ENCODE peak calls at places on chromosomes 3 and 15, in nine cellular contexts. D is BE2C; X is stimulated activated CD8-positive, alpha-beta memory T cell treated with anti-CD3 and anti-CD28 coated beads, Interleukin-7, amount 100 ng/mL, for 4 hours; M is activated T-cell treated with anti-CD3 and anti-CD28 coated beads for 24 hours; F is Calu3; E is GM04504; H is keratinocyte; Q is activated naive CD4-positive, alpha-beta T cell treated with anti-CD3 and anti-CD28 coated beads, Interleukin-2, amount 10 ng/mL, durations not matched to agents 7 days and 5 days; J is pancreas. C is an unnamed sample.
A peak's percentile ranks its signal among the peaks of the same experiment; 100 is the strongest.

GRCh38 chr3:42493798-42494151 is 8.7 kb upstream of the VIPR1 start:
- DNase-seq in D (no peak), X (no peak), M (no peak), F (no peak), E (no peak), H (no peak), Q (no peak), J (peak; percentile 4), C (no peak)

GRCh38 chr3:133547432-133548041 is 25.9 kb upstream of the CDV3 start:
- DNase-seq in D (no peak), X (no peak), M (no peak), F (no peak), E (peak; percentile 56), H (no peak), Q (no peak), J (peak; percentile 73), C (peak; percentile 20)

GRCh38 chr3:150721285-150722130 is 17.8 kb upstream of the ERICH6 start:
- DNase-seq in D (no peak), X (no peak), M (no peak), F (no peak), E (no peak), H (no peak), Q (no peak), J (no peak), C (peak; percentile 79)

GRCh38 chr3:126955004-126955790 is 27.7 kb upstream of the PLXNA1 start:
- DNase-seq in D (no peak), X (no peak), M (no peak), F (no peak), E (no peak), H (no peak), Q (no peak), J (no peak), C (no peak)

GRCh38 chr15:32683906-32684584 is 33.8 kb upstream of the GREM1 start:
- DNase-seq in D (no peak), X (no peak), M (no peak), F (no peak), E (peak; percentile 96), H (no peak), Q (no peak), J (no peak), C (peak; percentile 97)

GRCh38 chr15:69498282-69498681 is 45.7 kb downstream of the RPLP1 start:
- DNase-seq in D (no peak), X (no peak), M (no peak), F (no peak), E (no peak), H (no peak), Q (no peak), J (no peak), C (no peak)

GRCh38 chr3:9649791-9650521 is 651 bp downstream of the MTMR14 start:
- DNase-seq in D (no peak), X (no peak), M (no peak), F (no peak), E (no peak), H (no peak), Q (peak; percentile 38), J (peak; percentile 12), C (no peak)

GRCh38 chr15:33698128-33698527 is 270.2 kb upstream of the CHRM5 start:
- DNase-seq in D (no peak), X (no peak), M (no peak), F (no peak), E (no peak), H (no peak), Q (no peak), J (no peak), C (no peak)

GRCh38 chr15:73956276-73957086 is 30.2 kb downstream of the LOXL1 start:
- DNase-seq in D (no peak), X (no peak), M (no peak), F (peak; percentile 93), E (peak; percentile 82), H (peak; percentile 64), Q (no peak), J (no peak), C (peak; percentile 98)

GRCh38 chr3:173402656-173403055 is 5.1 kb downstream of the NLGN1 start:
- DNase-seq in D (no peak), X (no peak), M (no peak), F (no peak), E (no peak), H (no peak), Q (no peak), J (no peak), C (no peak)

GRCh38 chr3:196341142-196341541 is 3.0 kb upstream of the TM4SF19 start:
- DNase-seq in D (no peak), X (no peak), M (no peak), F (no peak), E (peak; percentile 25), H (no peak), Q (no peak), J (no peak), C (peak; percentile 89)

GRCh38 chr3:122146466-122146865 is 37.0 kb upstream of the CASR start:
- DNase-seq in D (no peak), X (peak; percentile 3), M (peak; percentile 55), F (no peak), E (no peak), H (no peak), Q (peak; percentile 26), J (peak; percentile 32), C (peak; percentile 54)

GRCh38 chr15:69548771-69549170 is 96.2 kb downstream of the RPLP1 start:
- DNase-seq in D (no peak), X (no peak), M (no peak), F (no peak), E (no peak), H (no peak), Q (no peak), J (no peak), C (no peak)

GRCh38 chr3:49357466-49358216 is 512 bp downstream of the GPX1 start:
- DNase-seq in D (peak; percentile 15), X (peak; percentile 16), M (peak; percentile 32), F (peak; percentile 40), E (peak; percentile 73), H (no peak), Q (peak; percentile 72), J (peak; percentile 57), C (peak; percentile 93)

GRCh38 chr3:72664576-72664975 is 183.7 kb downstream of the SHQ1 start:
- DNase-seq in D (no peak), X (no peak), M (no peak), F (no peak), E (no peak), H (no peak), Q (no peak), J (no peak), C (no peak)

GRCh38 chr3:119628816-119629445 is 31.2 kb downstream of the PLA1A start:
- DNase-seq in D (no peak), X (no peak), M (no peak), F (no peak), E (peak; percentile 48), H (no peak), Q (no peak), J (no peak), C (no peak)

GRCh38 chr15:74767167-74768098 is 14.4 kb upstream of the CSK start:
- DNase-seq in D (no peak), X (no peak), M (no peak), F (no peak), E (no peak), H (no peak), Q (no peak), J (no peak), C (no peak)

C was measured in ELR.